ENCODE peak calls at places on chromosome 1, in five cellular contexts. T is NT2/D1, B is SK-N-SH, N is K562, D is HepG2. U is an unnamed sample.

GRCh38 chr1:238606896-238607295 is 716.2 kb upstream of the ZP4 start:
- DNase-seq in B (no peak), T (no peak), D (no peak), N (no peak), U (no peak)

GRCh38 chr1:29062157-29062942 is 61.4 kb downstream of the TMEM200B start:
- DNase-seq in T (no peak), B (no peak), N (no peak), D (no peak), U (no peak)

GRCh38 chr1:39431927-39432326 is 59.5 kb upstream of the BMP8A start:
- DNase-seq in T (no peak), N (no peak), B (no peak), D (no peak), U (no peak)

GRCh38 chr1:53069663-53070327 is 7.8 kb downstream of the PODN start:
- DNase-seq in B (peak), D (no peak), T (no peak), N (no peak), U (no peak)

GRCh38 chr1:167105150-167105840 is 11.4 kb downstream of the STYXL2 start:
- DNase-seq in D (no peak), N (no peak), B (no peak), T (no peak), U (no peak)

GRCh38 chr1:87044840-87045239 is 130.4 kb downstream of the HS2ST1 start:
- DNase-seq in D (no peak), T (no peak), N (no peak), B (no peak), U (no peak)

GRCh38 chr1:85495556-85495955 is 30.6 kb upstream of the DDAH1 start:
- DNase-seq in T (no peak), D (no peak), B (no peak), N (no peak), U (no peak)

GRCh38 chr1:10494418-10494753 is 19.6 kb downstream of the PEX14 start:
- DNase-seq in N (no peak), D (no peak), T (no peak), B (no peak), U (no peak)

GRCh38 chr1:13651279-13651678 is 48.7 kb upstream of the PRDM2 start:
- DNase-seq in D (peak), N (no peak), B (no peak), T (no peak), U (no peak)

GRCh38 chr1:92482665-92483441 is 3.9 kb downstream of the GFI1 start:
- DNase-seq in N (no peak), T (no peak), D (no peak), B (peak), U (no peak)

GRCh38 chr1:44526295-44527073 is 121.4 kb downstream of the RNF220 start:
- DNase-seq in N (peak), D (no peak), T (no peak), B (no peak), U (no peak)

GRCh38 chr1:151968791-151969399 is 24.8 kb downstream of the S100A10 start:
- DNase-seq in N (no peak), T (no peak), D (no peak), B (no peak), U (no peak)

GRCh38 chr1:151972533-151973270 is 21.0 kb downstream of the S100A10 start:
- DNase-seq in B (no peak), D (no peak), T (peak), N (peak), U (no peak)

GRCh38 chr1:151968058-151968457 is 25.6 kb downstream of the S100A10 start:
- DNase-seq in T (no peak), D (peak), N (no peak), B (no peak), U (no peak)

GRCh38 chr1:151970128-151970527 is 23.5 kb downstream of the S100A10 start:
- DNase-seq in D (no peak), T (no peak), B (no peak), N (no peak), U (no peak)

GRCh38 chr1:151970641-151971040 is 23.0 kb downstream of the S100A10 start:
- DNase-seq in T (no peak), B (no peak), N (peak), D (no peak), U (no peak)
- TF ChIP-seq YY1 in T (no peak), B (no peak), N (no peak), D (no peak), U (no peak)

DNA sequence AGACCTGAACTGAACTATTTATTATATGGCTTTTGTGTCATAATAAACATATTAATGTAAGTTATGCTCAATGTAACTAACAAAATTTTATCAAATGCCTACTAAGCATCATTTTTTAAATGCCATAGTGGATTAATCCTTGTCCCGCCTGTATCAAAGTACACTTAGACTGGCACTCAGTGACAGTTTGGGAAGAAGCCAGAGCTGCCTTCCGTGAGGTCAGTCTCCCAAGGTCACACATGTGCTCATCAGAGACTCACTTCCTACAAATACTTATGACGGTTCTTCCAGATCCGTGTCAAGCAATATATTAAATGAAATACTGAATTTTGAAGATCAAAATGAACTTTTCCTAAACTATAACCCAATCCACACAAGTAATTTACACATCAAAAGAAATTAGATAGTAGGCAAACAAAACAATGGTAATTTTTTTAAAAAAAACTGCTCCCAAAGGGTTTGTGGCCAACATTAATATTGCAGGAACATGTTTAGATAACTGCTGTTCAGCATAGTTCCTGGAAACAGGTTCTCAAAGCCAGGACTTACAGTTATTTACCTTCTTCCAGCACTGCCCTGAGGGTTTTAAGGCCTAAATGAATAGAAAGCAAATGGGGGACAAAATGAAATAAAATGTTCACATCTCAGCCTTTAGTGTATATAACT is 27.2 kb downstream of the WLS start:
- DNase-seq in T (no peak), B (no peak), D (no peak), N (no peak), U (no peak)
- TF ChIP-seq YY1 in T (no peak), B (no peak), D (no peak), N (no peak), U (no peak)

DNA sequence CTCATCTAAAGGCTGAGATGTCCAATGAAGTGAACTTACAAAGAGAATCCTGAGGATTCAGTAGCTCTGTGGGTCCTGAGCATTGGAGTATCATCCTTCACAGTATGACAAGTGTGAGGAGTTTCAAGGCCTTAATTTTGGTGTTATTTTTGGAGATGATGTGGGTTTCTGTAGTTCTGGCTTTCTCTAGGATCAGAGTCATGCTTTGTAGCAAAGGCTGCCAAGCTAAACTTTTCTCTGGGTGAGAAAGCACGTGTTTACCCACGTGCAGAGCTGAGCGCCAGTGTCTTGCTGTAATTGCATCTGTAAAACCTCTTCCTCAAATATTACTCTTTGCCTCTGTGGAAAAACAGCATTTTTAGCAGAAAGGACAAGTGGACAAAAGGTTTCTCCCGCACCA is 387.8 kb upstream of the LYPLAL1 start:
- DNase-seq in D (no peak), N (no peak), B (no peak), T (no peak), U (no peak)
- TF ChIP-seq YY1 in D (no peak), N (no peak), B (no peak), T (no peak), U (no peak)

GRCh38 chr1:211353562-211354212 is 27.1 kb downstream of the TRAF5 start:
- DNase-seq in D (no peak), T (no peak), B (no peak), N (no peak), U (no peak)

GRCh38 chr1:211359876-211360275 is 33.2 kb downstream of the TRAF5 start:
- DNase-seq in N (no peak), B (no peak), T (no peak), D (no peak), U (no peak)

GRCh38 chr1:211358685-211359084 is 32.1 kb downstream of the TRAF5 start:
- DNase-seq in D (no peak), T (no peak), B (no peak), N (no peak), U (no peak)

GRCh38 chr1:211355873-211356272 is 29.2 kb downstream of the TRAF5 start:
- DNase-seq in N (no peak), T (no peak), D (peak), B (no peak), U (no peak)

DNA sequence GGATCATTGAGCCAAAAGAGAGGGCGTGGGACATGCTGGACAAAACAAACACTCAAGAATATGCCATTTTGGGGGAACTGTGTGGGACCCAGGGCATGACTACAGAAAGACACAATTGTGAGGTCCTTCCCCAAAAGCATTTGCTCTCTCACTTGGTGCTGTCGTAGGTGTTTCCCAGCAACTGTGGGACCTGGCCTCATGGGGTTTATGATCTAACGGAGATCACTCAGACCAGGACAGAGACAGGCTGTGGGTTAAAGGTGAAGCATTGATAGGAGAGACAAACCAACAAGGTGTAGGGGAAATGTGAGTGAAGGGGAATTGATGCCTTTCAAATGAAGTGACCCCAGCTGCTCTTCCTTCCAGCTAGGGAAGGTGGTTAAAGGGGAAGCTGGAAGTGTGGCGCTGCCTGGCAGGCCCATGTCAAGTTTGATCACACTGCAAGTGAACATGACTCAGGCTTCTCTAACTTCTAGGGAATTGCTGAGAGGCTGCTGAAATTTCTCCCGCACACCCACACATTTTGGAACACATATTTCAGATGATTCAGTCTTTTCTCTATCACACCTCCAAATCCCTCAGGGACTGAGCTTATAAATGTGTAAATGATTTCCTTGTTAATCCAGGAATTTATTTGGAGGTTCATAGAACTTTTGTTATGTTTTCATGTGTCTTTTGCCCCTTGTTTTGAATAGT is 30.2 kb downstream of the TRAF5 start:
- DNase-seq in T (no peak), B (no peak), D (no peak), N (no peak), U (no peak)
- TF ChIP-seq YY1 in T (no peak), B (no peak), D (no peak), N (no peak), U (no peak)

GRCh38 chr1:21383785-21384401 is 56.0 kb upstream of the NBPF3 start:
- DNase-seq in N (no peak), T (no peak), D (no peak), B (no peak), U (no peak)
- TF ChIP-seq YY1 in N (no peak), T (no peak), D (no peak), B (no peak), U (no peak)

GRCh38 chr1:31937300-31938183 is 626 bp downstream of the PTP4A2 start:
- DNase-seq in B (peak), T (no peak), N (peak), D (peak), U (peak)
- TF ChIP-seq YY1 in B (peak), T (peak), N (no peak), D (peak), U (peak)

GRCh38 chr1:38250356-38250755 is 203.8 kb upstream of the POU3F1 start:
- DNase-seq in B (no peak), N (no peak), T (no peak), D (no peak), U (no peak)

GRCh38 chr1:38244218-38244617 is 197.6 kb upstream of the POU3F1 start:
- DNase-seq in D (no peak), N (no peak), B (no peak), T (no peak), U (peak)

GRCh38 chr1:38243106-38243505 is 196.5 kb upstream of the POU3F1 start:
- DNase-seq in B (no peak), N (peak), D (no peak), T (peak), U (no peak)

GRCh38 chr1:38242506-38242905 is 195.9 kb upstream of the POU3F1 start:
- DNase-seq in T (no peak), N (peak), D (no peak), B (no peak), U (no peak)

DNA sequence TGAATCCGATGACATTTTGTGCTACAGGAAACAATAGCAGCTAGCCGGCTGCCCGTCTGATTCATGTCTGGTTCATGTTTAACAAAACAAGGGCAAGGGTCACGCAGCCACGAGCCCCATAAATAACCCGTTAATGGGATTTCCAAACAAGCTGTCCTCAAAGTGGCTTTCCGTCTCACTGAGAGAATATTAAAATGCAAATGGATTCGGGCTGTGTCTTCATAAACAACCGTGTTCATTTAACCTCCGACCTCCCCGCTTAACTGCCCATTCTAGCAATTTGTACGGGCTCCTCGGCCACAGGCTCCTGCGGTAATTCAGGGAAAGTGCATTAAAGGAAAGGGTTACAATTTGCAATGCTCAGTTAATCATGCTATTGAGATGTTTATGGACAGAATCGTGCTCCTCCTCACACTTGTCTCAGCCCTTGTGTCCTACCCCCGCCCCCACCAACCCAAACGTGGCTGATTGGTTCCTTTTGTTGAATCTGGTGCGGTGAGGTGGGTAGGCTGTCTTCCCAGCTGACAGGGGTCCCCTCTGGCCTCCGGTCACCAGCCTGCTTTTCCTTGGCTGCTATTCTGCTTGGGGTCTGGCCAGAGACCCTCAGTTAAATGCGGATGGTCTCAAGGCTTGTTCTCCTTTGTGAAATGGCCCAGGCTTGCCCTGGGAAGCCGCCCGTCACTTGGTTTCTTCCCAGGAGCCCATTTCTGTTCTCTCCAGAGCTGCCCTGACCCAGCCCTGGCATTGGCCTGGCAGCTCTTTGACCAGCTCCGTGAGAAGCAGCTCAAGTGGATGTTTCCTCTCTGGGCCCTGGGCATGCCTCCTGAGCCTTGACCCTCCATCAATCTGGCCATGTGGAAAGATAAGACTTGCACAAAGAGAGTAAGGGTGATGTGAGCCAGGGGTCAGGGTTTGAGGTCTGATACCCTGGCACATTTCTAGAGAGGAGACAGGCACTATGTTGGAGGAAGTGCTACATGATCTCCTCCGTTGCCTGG is 200.7 kb upstream of the POU3F1 start:
- DNase-seq in B (no peak), N (no peak), T (no peak), D (peak), U (no peak)
- TF ChIP-seq YY1 in B (no peak), N (no peak), T (no peak), D (no peak), U (no peak)

GRCh38 chr1:241253491-241253890 is 103.5 kb downstream of the RGS7 start:
- DNase-seq in B (no peak), D (no peak), T (no peak), N (no peak), U (no peak)
- TF ChIP-seq YY1 in B (no peak), D (no peak), T (no peak), N (no peak), U (no peak)

GRCh38 chr1:68977211-68977610 is 480.3 kb upstream of the DEPDC1 start:
- DNase-seq in T (peak), B (no peak), D (no peak), N (no peak), U (peak)

GRCh38 chr1:68975534-68975933 is 478.7 kb upstream of the DEPDC1 start:
- DNase-seq in N (no peak), T (peak), D (no peak), B (peak), U (no peak)

GRCh38 chr1:68970571-68970970 is 473.7 kb upstream of the DEPDC1 start:
- DNase-seq in D (no peak), T (no peak), B (no peak), N (no peak), U (no peak)

GRCh38 chr1:68974447-68974846 is 477.6 kb upstream of the DEPDC1 start:
- DNase-seq in D (no peak), B (no peak), N (no peak), T (no peak), U (no peak)

GRCh38 chr1:68973459-68974244 is 476.8 kb upstream of the DEPDC1 start:
- DNase-seq in N (no peak), D (no peak), T (no peak), B (no peak), U (no peak)
- TF ChIP-seq YY1 in N (no peak), D (no peak), T (no peak), B (no peak), U (no peak)

U was measured in H1.